ENCODE peak calls at places on chromosomes 13 and 19, in ten cellular contexts. One of them, this sample, is unnamed.

GRCh38 chr13:60329221-60329983 is 67.6 kb upstream of the TDRD3 start:
- DNase-seq in thyroid gland: no peak
- DNase-seq in Peyer's patch: no peak
- DNase-seq in stomach: peak; percentile 34
- DNase-seq in testis: peak; percentile 43
- DNase-seq in tibial nerve: no peak
- DNase-seq in right lobe of liver: no peak
- DNase-seq in upper lobe of left lung: peak; percentile 53
- DNase-seq in transverse colon: peak; percentile 48
- DNase-seq in IMR-90: peak; percentile 16
- DNase-seq in this sample: no peak

GRCh38 chr13:48236528-48237353 is 3.7 kb downstream of the ITM2B start:
- DNase-seq in upper lobe of left lung: no peak
- DNase-seq in IMR-90: no peak
- DNase-seq in tibial nerve: no peak
- DNase-seq in thyroid gland: no peak
- DNase-seq in right lobe of liver: no peak
- DNase-seq in transverse colon: no peak
- DNase-seq in Peyer's patch: no peak
- DNase-seq in stomach: no peak
- DNase-seq in testis: no peak
- DNase-seq in this sample: no peak

GRCh38 chr19:2983351-2984195 is 6.2 kb downstream of the TLE6 start:
- DNase-seq in transverse colon: peak; percentile 30
- DNase-seq in tibial nerve: peak; percentile 37
- DNase-seq in IMR-90: peak; percentile 7
- DNase-seq in testis: peak; percentile 54
- DNase-seq in thyroid gland: peak; percentile 87
- DNase-seq in upper lobe of left lung: peak; percentile 66
- DNase-seq in stomach: no peak
- DNase-seq in Peyer's patch: no peak
- DNase-seq in right lobe of liver: peak; percentile 36
- DNase-seq in this sample: peak; percentile 86

GRCh38 chr19:42282036-42282762 is 13.1 kb downstream of the CIC start:
- DNase-seq in thyroid gland: no peak
- DNase-seq in stomach: no peak
- DNase-seq in testis: no peak
- DNase-seq in right lobe of liver: peak; percentile 36
- DNase-seq in tibial nerve: no peak
- DNase-seq in IMR-90: peak; percentile 34
- DNase-seq in upper lobe of left lung: no peak
- DNase-seq in transverse colon: no peak
- DNase-seq in Peyer's patch: no peak
- DNase-seq in this sample: peak; percentile 76

GRCh38 chr19:12736854-12737665 is at the start of gene GET3:
- DNase-seq in thyroid gland: peak; percentile 98
- DNase-seq in upper lobe of left lung: peak; percentile 96
- DNase-seq in IMR-90: peak; percentile 100
- DNase-seq in right lobe of liver: peak; percentile 86
- DNase-seq in Peyer's patch: peak; percentile 77
- DNase-seq in stomach: peak; percentile 91
- DNase-seq in transverse colon: peak; percentile 91
- DNase-seq in tibial nerve: peak; percentile 82
- DNase-seq in testis: peak; percentile 98
- DNase-seq in this sample: peak; percentile 98

GRCh38 chr13:60134376-60134775 is 29.4 kb downstream of the DIAPH3 start:
- DNase-seq in thyroid gland: no peak
- DNase-seq in Peyer's patch: no peak
- DNase-seq in upper lobe of left lung: no peak
- DNase-seq in right lobe of liver: no peak
- DNase-seq in stomach: no peak
- DNase-seq in testis: no peak
- DNase-seq in tibial nerve: no peak
- DNase-seq in IMR-90: no peak
- DNase-seq in transverse colon: no peak
- DNase-seq in this sample: no peak

GRCh38 chr13:48776396-48776795 is 122.7 kb downstream of the CYSLTR2 start:
- DNase-seq in upper lobe of left lung: no peak
- DNase-seq in Peyer's patch: no peak
- DNase-seq in stomach: no peak
- DNase-seq in tibial nerve: no peak
- DNase-seq in IMR-90: peak; percentile 52
- DNase-seq in thyroid gland: no peak
- DNase-seq in testis: no peak
- DNase-seq in right lobe of liver: no peak
- DNase-seq in transverse colon: no peak
- DNase-seq in this sample: no peak

GRCh38 chr13:34076943-34077703 is 259.2 kb downstream of the RFC3 start:
- DNase-seq in tibial nerve: no peak
- DNase-seq in testis: no peak
- DNase-seq in stomach: no peak
- DNase-seq in transverse colon: no peak
- DNase-seq in upper lobe of left lung: no peak
- DNase-seq in thyroid gland: peak; percentile 10
- DNase-seq in right lobe of liver: no peak
- DNase-seq in IMR-90: peak; percentile 1
- DNase-seq in Peyer's patch: no peak
- DNase-seq in this sample: no peak

GRCh38 chr19:19477705-19478383 is 37.5 kb downstream of the TSSK6 start:
- DNase-seq in testis: no peak
- DNase-seq in right lobe of liver: no peak
- DNase-seq in upper lobe of left lung: peak; percentile 74
- DNase-seq in stomach: peak; percentile 79
- DNase-seq in tibial nerve: no peak
- DNase-seq in thyroid gland: no peak
- DNase-seq in IMR-90: no peak
- DNase-seq in transverse colon: peak; percentile 73
- DNase-seq in Peyer's patch: no peak
- DNase-seq in this sample: no peak

GRCh38 chr13:51778407-51778806 is 25.6 kb downstream of the DHRS12 start:
- DNase-seq in IMR-90: no peak
- DNase-seq in Peyer's patch: no peak
- DNase-seq in testis: no peak
- DNase-seq in thyroid gland: no peak
- DNase-seq in stomach: no peak
- DNase-seq in upper lobe of left lung: no peak
- DNase-seq in tibial nerve: no peak
- DNase-seq in right lobe of liver: no peak
- DNase-seq in transverse colon: no peak
- DNase-seq in this sample: no peak

GRCh38 chr19:52214241-52214640 is 24.4 kb downstream of the PPP2R1A start:
- DNase-seq in thyroid gland: no peak
- DNase-seq in upper lobe of left lung: no peak
- DNase-seq in stomach: no peak
- DNase-seq in testis: no peak
- DNase-seq in tibial nerve: no peak
- DNase-seq in Peyer's patch: no peak
- DNase-seq in transverse colon: no peak
- DNase-seq in right lobe of liver: no peak
- DNase-seq in IMR-90: peak; percentile 10
- DNase-seq in this sample: no peak

GRCh38 chr19:49017666-49018351 is 918 bp upstream of the LHB start:
- DNase-seq in stomach: peak; percentile 53
- DNase-seq in right lobe of liver: peak; percentile 57
- DNase-seq in IMR-90: peak; percentile 45
- DNase-seq in transverse colon: peak; percentile 49
- DNase-seq in upper lobe of left lung: peak; percentile 28
- DNase-seq in thyroid gland: peak; percentile 33
- DNase-seq in testis: peak; percentile 30
- DNase-seq in tibial nerve: no peak
- DNase-seq in Peyer's patch: peak; percentile 49
- DNase-seq in this sample: no peak

GRCh38 chr19:8304841-8305621 is 3.1 kb downstream of the CD320 start:
- DNase-seq in transverse colon: peak; percentile 19
- DNase-seq in right lobe of liver: peak; percentile 22
- DNase-seq in Peyer's patch: peak; percentile 15
- DNase-seq in testis: peak; percentile 49
- DNase-seq in IMR-90: no peak
- DNase-seq in upper lobe of left lung: peak; percentile 19
- DNase-seq in thyroid gland: no peak
- DNase-seq in tibial nerve: peak; percentile 10
- DNase-seq in stomach: peak; percentile 26
- DNase-seq in this sample: peak; percentile 60

GRCh38 chr13:48233097-48233885 is at the start of gene ITM2B:
- DNase-seq in tibial nerve: peak; percentile 53
- DNase-seq in thyroid gland: peak; percentile 81
- DNase-seq in stomach: peak; percentile 82
- DNase-seq in transverse colon: peak; percentile 82
- DNase-seq in Peyer's patch: peak; percentile 75
- DNase-seq in upper lobe of left lung: peak; percentile 85
- DNase-seq in testis: peak; percentile 85
- DNase-seq in right lobe of liver: peak; percentile 91
- DNase-seq in IMR-90: peak; percentile 65
- DNase-seq in this sample: peak; percentile 91

GRCh38 chr13:73224708-73225107 is 165.9 kb downstream of the KLF5 start:
- DNase-seq in right lobe of liver: no peak
- DNase-seq in Peyer's patch: no peak
- DNase-seq in thyroid gland: no peak
- DNase-seq in upper lobe of left lung: no peak
- DNase-seq in stomach: no peak
- DNase-seq in IMR-90: peak; percentile 30
- DNase-seq in testis: no peak
- DNase-seq in tibial nerve: no peak
- DNase-seq in transverse colon: no peak
- DNase-seq in this sample: no peak

GRCh38 chr19:30066781-30067759 is 125.0 kb downstream of the URI1 start:
- DNase-seq in upper lobe of left lung: no peak
- DNase-seq in thyroid gland: no peak
- DNase-seq in transverse colon: peak; percentile 5
- DNase-seq in IMR-90: no peak
- DNase-seq in tibial nerve: no peak
- DNase-seq in right lobe of liver: no peak
- DNase-seq in stomach: peak; percentile 19
- DNase-seq in testis: no peak
- DNase-seq in Peyer's patch: no peak
- DNase-seq in this sample: peak; percentile 51

GRCh38 chr19:38409631-38410133 is 6.8 kb downstream of the FAM98C start:
- DNase-seq in tibial nerve: no peak
- DNase-seq in testis: no peak
- DNase-seq in IMR-90: peak; percentile 54
- DNase-seq in Peyer's patch: no peak
- DNase-seq in thyroid gland: no peak
- DNase-seq in transverse colon: no peak
- DNase-seq in right lobe of liver: no peak
- DNase-seq in stomach: no peak
- DNase-seq in upper lobe of left lung: no peak
- DNase-seq in this sample: no peak
- TF ChIP-seq POLR2A in tibial nerve: no peak
- TF ChIP-seq POLR2A in testis: no peak
- TF ChIP-seq POLR2A in IMR-90: no peak
- TF ChIP-seq POLR2A in Peyer's patch: no peak
- TF ChIP-seq POLR2A in thyroid gland: no peak
- TF ChIP-seq POLR2A in transverse colon: no peak
- TF ChIP-seq POLR2A in right lobe of liver: no peak
- TF ChIP-seq POLR2A in stomach: no peak
- TF ChIP-seq POLR2A in upper lobe of left lung: no peak
- TF ChIP-seq POLR2A in this sample: no peak

GRCh38 chr19:6394831-6395230 is 1.9 kb upstream of the GTF2F1 start:
- DNase-seq in thyroid gland: no peak
- DNase-seq in upper lobe of left lung: no peak
- DNase-seq in transverse colon: no peak
- DNase-seq in tibial nerve: no peak
- DNase-seq in Peyer's patch: no peak
- DNase-seq in right lobe of liver: no peak
- DNase-seq in IMR-90: no peak
- DNase-seq in stomach: no peak
- DNase-seq in testis: no peak
- DNase-seq in this sample: no peak
- H3K27ac ChIP-seq in thyroid gland: no peak overlapping the region
- H3K27ac ChIP-seq in upper lobe of left lung: no peak overlapping the region
- H3K27ac ChIP-seq in transverse colon: no peak overlapping the region
- H3K27ac ChIP-seq in tibial nerve: no peak overlapping the region
- H3K27ac ChIP-seq in Peyer's patch: no peak overlapping the region
- H3K27ac ChIP-seq in right lobe of liver: no peak overlapping the region
- H3K27ac ChIP-seq in IMR-90: no peak overlapping the region
- H3K27ac ChIP-seq in stomach: no peak overlapping the region
- H3K27ac ChIP-seq in testis: no peak overlapping the region
- H3K27ac ChIP-seq in this sample: no peak overlapping the region

DNA sequence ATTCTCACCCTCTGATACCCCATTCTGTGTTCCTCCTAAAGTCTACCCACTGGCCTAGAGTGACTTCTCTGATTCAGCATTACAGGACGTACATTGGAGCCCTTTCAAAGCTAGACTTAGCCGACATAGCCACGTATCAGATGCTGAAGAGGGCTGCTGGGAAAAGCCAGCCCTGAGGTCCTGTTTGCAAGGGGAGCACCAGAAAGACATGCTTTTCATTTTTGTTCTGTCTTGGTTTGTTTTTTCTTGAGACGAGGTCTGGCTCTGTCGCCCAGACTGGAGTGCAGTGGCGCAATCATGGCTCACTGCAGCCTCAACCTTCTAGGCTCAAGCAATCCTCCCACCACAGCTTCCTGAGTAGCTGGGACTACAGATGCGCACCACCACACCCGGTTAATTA is 6.3 kb upstream of the ZSWIM4 start:
- DNase-seq in testis: no peak
- DNase-seq in Peyer's patch: peak; percentile 66
- DNase-seq in tibial nerve: no peak
- DNase-seq in upper lobe of left lung: peak; percentile 69
- DNase-seq in stomach: no peak
- DNase-seq in thyroid gland: no peak
- DNase-seq in IMR-90: peak; percentile 88
- DNase-seq in transverse colon: peak; percentile 38
- DNase-seq in right lobe of liver: no peak
- DNase-seq in this sample: no peak
- TF ChIP-seq CTCF in testis: no peak
- TF ChIP-seq CTCF in Peyer's patch: no peak
- TF ChIP-seq CTCF in tibial nerve: no peak
- TF ChIP-seq CTCF in upper lobe of left lung: no peak
- TF ChIP-seq CTCF in stomach: no peak
- TF ChIP-seq CTCF in thyroid gland: no peak
- TF ChIP-seq CTCF in IMR-90: no peak
- TF ChIP-seq CTCF in transverse colon: no peak
- TF ChIP-seq CTCF in right lobe of liver: no peak
- TF ChIP-seq CTCF in this sample: no peak

DNA sequence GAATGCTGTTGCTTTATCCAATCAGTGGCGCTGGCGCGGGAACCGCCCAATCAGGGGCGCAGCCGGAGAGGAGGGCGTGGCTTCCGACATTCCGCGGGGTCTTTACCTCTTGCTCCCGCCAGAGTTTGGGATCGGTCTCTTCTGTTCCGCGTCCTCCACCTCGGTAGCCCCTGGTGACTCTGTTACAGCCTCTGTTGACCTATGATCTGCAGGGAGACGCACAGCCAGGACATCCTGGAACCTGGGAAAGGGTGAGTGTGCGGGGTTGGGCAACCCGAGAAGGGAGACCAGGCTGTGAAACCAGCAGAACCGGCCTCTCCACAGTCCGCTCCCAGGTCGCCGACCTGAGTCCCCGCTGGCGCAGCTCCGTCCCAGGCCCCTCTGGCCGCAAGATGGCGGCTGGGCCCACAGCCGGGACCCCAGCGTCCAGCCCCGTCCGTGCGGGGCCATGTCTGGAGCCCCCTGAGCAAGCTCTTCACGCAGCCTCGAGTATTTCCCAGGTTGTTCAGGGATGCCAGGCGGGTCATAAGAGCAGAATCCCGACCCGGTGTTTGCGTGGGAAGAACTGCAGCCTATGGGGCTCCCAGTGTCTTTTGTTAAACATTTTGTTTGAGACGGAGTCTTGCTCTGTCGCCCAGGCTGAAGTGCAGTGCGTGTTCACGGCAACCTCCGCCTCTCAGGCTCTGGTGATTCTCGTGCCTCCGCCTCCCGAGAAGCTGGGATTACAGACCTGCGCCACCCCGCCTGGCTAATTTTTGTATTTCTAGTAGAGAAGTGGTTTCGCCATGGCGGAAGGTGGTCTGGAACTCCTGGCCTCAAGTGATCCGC is 4.4 kb upstream of the ZNF681 start:
- DNase-seq in Peyer's patch: peak; percentile 93
- DNase-seq in stomach: peak; percentile 90
- DNase-seq in upper lobe of left lung: peak; percentile 92
- DNase-seq in right lobe of liver: peak; percentile 71
- DNase-seq in transverse colon: peak; percentile 93
- DNase-seq in thyroid gland: peak; percentile 93
- DNase-seq in tibial nerve: peak; percentile 27
- DNase-seq in testis: peak; percentile 93
- DNase-seq in IMR-90: peak; percentile 13
- DNase-seq in this sample: peak; percentile 83
- TF ChIP-seq POLR2A in Peyer's patch: no peak
- TF ChIP-seq POLR2A in stomach: no peak
- TF ChIP-seq POLR2A in upper lobe of left lung: no peak
- TF ChIP-seq POLR2A in right lobe of liver: no peak
- TF ChIP-seq POLR2A in transverse colon: peak; percentile 76
- TF ChIP-seq POLR2A in thyroid gland: peak; percentile 87
- TF ChIP-seq POLR2A in tibial nerve: no peak
- TF ChIP-seq POLR2A in testis: no peak
- TF ChIP-seq POLR2A in IMR-90: no peak
- TF ChIP-seq POLR2A in this sample: no peak

This sample was measured in sigmoid colon.